ENCODE peak calls at places on chromosomes 1 and 21, in ten cellular contexts. One of them, this sample, is unnamed.

GRCh38 chr1:52558941-52559340 is 6.0 kb upstream of the TUT4 start:
- DNase-seq in spleen: no peak
- DNase-seq in left ventricle myocardium inferior: no peak
- DNase-seq in mesenchymal stem cell: no peak
- DNase-seq in mesendoderm: no peak
- DNase-seq in heart right ventricle: no peak
- DNase-seq in upper lobe of right lung: no peak
- DNase-seq in fibroblast of the aortic adventitia: no peak
- DNase-seq in GM23248: no peak
- DNase-seq in osteoblast: no peak
- DNase-seq in this sample: no peak

GRCh38 chr1:14599787-14600186 is 1.3 kb downstream of the KAZN start:
- DNase-seq in spleen: no peak
- DNase-seq in left ventricle myocardium inferior: no peak
- DNase-seq in mesenchymal stem cell: no peak
- DNase-seq in mesendoderm: no peak
- DNase-seq in heart right ventricle: no peak
- DNase-seq in upper lobe of right lung: no peak
- DNase-seq in fibroblast of the aortic adventitia: no peak
- DNase-seq in GM23248: no peak
- DNase-seq in osteoblast: no peak
- DNase-seq in this sample: no peak

GRCh38 chr1:119101563-119101962 is 38.9 kb downstream of the WARS2 start:
- DNase-seq in spleen: no peak
- DNase-seq in left ventricle myocardium inferior: no peak
- DNase-seq in mesenchymal stem cell: peak
- DNase-seq in mesendoderm: no peak
- DNase-seq in heart right ventricle: no peak
- DNase-seq in upper lobe of right lung: no peak
- DNase-seq in fibroblast of the aortic adventitia: peak
- DNase-seq in GM23248: peak
- DNase-seq in osteoblast: peak
- DNase-seq in this sample: no peak

GRCh38 chr1:197197430-197197997 is 51.0 kb upstream of the ASPM start:
- DNase-seq in spleen: no peak
- DNase-seq in left ventricle myocardium inferior: no peak
- DNase-seq in mesenchymal stem cell: no peak
- DNase-seq in mesendoderm: no peak
- DNase-seq in heart right ventricle: no peak
- DNase-seq in upper lobe of right lung: no peak
- DNase-seq in fibroblast of the aortic adventitia: peak
- DNase-seq in GM23248: no peak
- DNase-seq in osteoblast: no peak
- DNase-seq in this sample: no peak

GRCh38 chr1:246428542-246429308 is 78.4 kb downstream of the SMYD3 start:
- DNase-seq in spleen: no peak
- DNase-seq in left ventricle myocardium inferior: no peak
- DNase-seq in mesenchymal stem cell: peak
- DNase-seq in mesendoderm: peak
- DNase-seq in heart right ventricle: no peak
- DNase-seq in upper lobe of right lung: no peak
- DNase-seq in fibroblast of the aortic adventitia: peak
- DNase-seq in GM23248: peak
- DNase-seq in osteoblast: peak
- DNase-seq in this sample: no peak

GRCh38 chr1:54569339-54569738 is 21.3 kb downstream of the ACOT11 start:
- DNase-seq in spleen: peak
- DNase-seq in left ventricle myocardium inferior: no peak
- DNase-seq in mesenchymal stem cell: peak
- DNase-seq in mesendoderm: no peak
- DNase-seq in heart right ventricle: no peak
- DNase-seq in upper lobe of right lung: no peak
- DNase-seq in fibroblast of the aortic adventitia: no peak
- DNase-seq in GM23248: peak
- DNase-seq in osteoblast: peak
- DNase-seq in this sample: no peak

GRCh38 chr1:84386716-84387479 is 11.4 kb upstream of the DNASE2B start:
- DNase-seq in spleen: no peak
- DNase-seq in left ventricle myocardium inferior: no peak
- DNase-seq in mesenchymal stem cell: no peak
- DNase-seq in mesendoderm: no peak
- DNase-seq in heart right ventricle: no peak
- DNase-seq in upper lobe of right lung: no peak
- DNase-seq in fibroblast of the aortic adventitia: no peak
- DNase-seq in GM23248: peak
- DNase-seq in osteoblast: no peak
- DNase-seq in this sample: no peak

GRCh38 chr1:56831874-56832693 is 12.9 kb upstream of the FYB2 start:
- DNase-seq in spleen: peak
- DNase-seq in left ventricle myocardium inferior: peak
- DNase-seq in mesenchymal stem cell: peak
- DNase-seq in mesendoderm: peak
- DNase-seq in heart right ventricle: peak
- DNase-seq in upper lobe of right lung: peak
- DNase-seq in fibroblast of the aortic adventitia: peak
- DNase-seq in GM23248: peak
- DNase-seq in osteoblast: peak
- DNase-seq in this sample: peak

GRCh38 chr21:30104246-30104645 is 62.4 kb downstream of the CLDN17 start:
- DNase-seq in spleen: no peak
- DNase-seq in left ventricle myocardium inferior: no peak
- DNase-seq in mesenchymal stem cell: no peak
- DNase-seq in mesendoderm: no peak
- DNase-seq in heart right ventricle: no peak
- DNase-seq in upper lobe of right lung: no peak
- DNase-seq in fibroblast of the aortic adventitia: no peak
- DNase-seq in GM23248: no peak
- DNase-seq in osteoblast: no peak
- DNase-seq in this sample: no peak

GRCh38 chr1:35454616-35455015 is 102.6 kb downstream of the KIAA0319L start:
- DNase-seq in spleen: no peak
- DNase-seq in left ventricle myocardium inferior: no peak
- DNase-seq in mesenchymal stem cell: peak
- DNase-seq in mesendoderm: no peak
- DNase-seq in heart right ventricle: no peak
- DNase-seq in upper lobe of right lung: no peak
- DNase-seq in fibroblast of the aortic adventitia: peak
- DNase-seq in GM23248: peak
- DNase-seq in osteoblast: peak
- DNase-seq in this sample: no peak

GRCh38 chr1:153669606-153670005 is 1.2 kb downstream of the ILF2 start:
- DNase-seq in spleen: peak
- DNase-seq in left ventricle myocardium inferior: no peak
- DNase-seq in mesenchymal stem cell: no peak
- DNase-seq in mesendoderm: no peak
- DNase-seq in heart right ventricle: no peak
- DNase-seq in upper lobe of right lung: no peak
- DNase-seq in fibroblast of the aortic adventitia: no peak
- DNase-seq in GM23248: no peak
- DNase-seq in osteoblast: peak
- DNase-seq in this sample: no peak

GRCh38 chr1:58814251-58815068 is 30.6 kb upstream of the JUN start:
- DNase-seq in spleen: peak
- DNase-seq in left ventricle myocardium inferior: peak
- DNase-seq in mesenchymal stem cell: peak
- DNase-seq in mesendoderm: peak
- DNase-seq in heart right ventricle: peak
- DNase-seq in upper lobe of right lung: peak
- DNase-seq in fibroblast of the aortic adventitia: no peak
- DNase-seq in GM23248: no peak
- DNase-seq in osteoblast: no peak
- DNase-seq in this sample: peak

GRCh38 chr1:153678519-153679336 is at the start of gene NPR1:
- DNase-seq in spleen: peak
- DNase-seq in left ventricle myocardium inferior: peak
- DNase-seq in mesenchymal stem cell: peak
- DNase-seq in mesendoderm: peak
- DNase-seq in heart right ventricle: peak
- DNase-seq in upper lobe of right lung: peak
- DNase-seq in fibroblast of the aortic adventitia: peak
- DNase-seq in GM23248: peak
- DNase-seq in osteoblast: peak
- DNase-seq in this sample: peak

GRCh38 chr1:216075339-216075738 is 347.9 kb downstream of the USH2A start:
- DNase-seq in spleen: no peak
- DNase-seq in left ventricle myocardium inferior: no peak
- DNase-seq in mesenchymal stem cell: peak
- DNase-seq in mesendoderm: peak
- DNase-seq in heart right ventricle: no peak
- DNase-seq in upper lobe of right lung: no peak
- DNase-seq in fibroblast of the aortic adventitia: peak
- DNase-seq in GM23248: peak
- DNase-seq in osteoblast: no peak
- DNase-seq in this sample: no peak

GRCh38 chr21:25963186-25963585 is 207.4 kb downstream of the APP start:
- DNase-seq in spleen: no peak
- DNase-seq in left ventricle myocardium inferior: no peak
- DNase-seq in mesenchymal stem cell: peak
- DNase-seq in mesendoderm: no peak
- DNase-seq in heart right ventricle: no peak
- DNase-seq in upper lobe of right lung: no peak
- DNase-seq in fibroblast of the aortic adventitia: peak
- DNase-seq in GM23248: peak
- DNase-seq in osteoblast: peak
- DNase-seq in this sample: no peak

GRCh38 chr1:184300446-184300845 is 86.4 kb upstream of the C1orf21 start:
- DNase-seq in spleen: no peak
- DNase-seq in left ventricle myocardium inferior: no peak
- DNase-seq in mesenchymal stem cell: peak
- DNase-seq in mesendoderm: no peak
- DNase-seq in heart right ventricle: no peak
- DNase-seq in upper lobe of right lung: no peak
- DNase-seq in fibroblast of the aortic adventitia: peak
- DNase-seq in GM23248: peak
- DNase-seq in osteoblast: no peak
- DNase-seq in this sample: no peak

GRCh38 chr1:20343149-20343936 is 52.7 kb downstream of the VWA5B1 start:
- DNase-seq in spleen: peak
- DNase-seq in left ventricle myocardium inferior: peak
- DNase-seq in mesenchymal stem cell: no peak
- DNase-seq in mesendoderm: peak
- DNase-seq in heart right ventricle: peak
- DNase-seq in upper lobe of right lung: no peak
- DNase-seq in fibroblast of the aortic adventitia: no peak
- DNase-seq in GM23248: no peak
- DNase-seq in osteoblast: peak
- DNase-seq in this sample: peak

GRCh38 chr1:209387969-209388329 is 195.6 kb upstream of the CAMK1G start:
- DNase-seq in spleen: no peak
- DNase-seq in left ventricle myocardium inferior: no peak
- DNase-seq in mesenchymal stem cell: no peak
- DNase-seq in mesendoderm: peak
- DNase-seq in heart right ventricle: no peak
- DNase-seq in upper lobe of right lung: no peak
- DNase-seq in fibroblast of the aortic adventitia: peak
- DNase-seq in GM23248: peak
- DNase-seq in osteoblast: no peak
- DNase-seq in this sample: no peak

GRCh38 chr1:40784141-40784770 is 669 bp downstream of the KCNQ4 start:
- DNase-seq in spleen: peak
- DNase-seq in left ventricle myocardium inferior: no peak
- DNase-seq in mesenchymal stem cell: no peak
- DNase-seq in mesendoderm: peak
- DNase-seq in heart right ventricle: no peak
- DNase-seq in upper lobe of right lung: no peak
- DNase-seq in fibroblast of the aortic adventitia: no peak
- DNase-seq in GM23248: peak
- DNase-seq in osteoblast: peak
- DNase-seq in this sample: peak
- H3K4me3 ChIP-seq in spleen: no peak
- H3K4me3 ChIP-seq in left ventricle myocardium inferior: peak
- H3K4me3 ChIP-seq in mesenchymal stem cell: peak
- H3K4me3 ChIP-seq in mesendoderm: no peak
- H3K4me3 ChIP-seq in heart right ventricle: peak
- H3K4me3 ChIP-seq in upper lobe of right lung: peak
- H3K4me3 ChIP-seq in fibroblast of the aortic adventitia: no peak
- H3K4me3 ChIP-seq in GM23248: peak
- H3K4me3 ChIP-seq in osteoblast: no peak
- H3K4me3 ChIP-seq in this sample: peak

DNA sequence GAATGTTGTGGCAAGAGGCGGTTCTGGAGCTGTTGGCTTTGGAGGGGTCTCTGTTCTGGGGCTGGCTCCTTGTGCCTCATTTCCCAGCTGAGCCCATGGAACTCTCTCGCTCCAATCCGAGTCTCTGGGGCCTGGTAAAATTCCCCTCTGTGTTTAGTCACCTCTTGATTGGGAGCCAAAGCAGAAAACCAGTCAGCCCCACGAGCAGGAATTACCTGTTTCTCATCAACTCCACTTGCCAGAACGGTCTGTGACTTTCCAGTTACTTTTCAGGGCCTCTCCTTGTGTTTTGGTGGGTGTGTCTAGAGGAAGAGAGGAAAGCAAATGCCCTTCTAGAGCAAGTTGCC is 10.8 kb upstream of the S100A11 start:
- DNase-seq in spleen: no peak
- DNase-seq in left ventricle myocardium inferior: no peak
- DNase-seq in mesenchymal stem cell: no peak
- DNase-seq in mesendoderm: no peak
- DNase-seq in heart right ventricle: no peak
- DNase-seq in upper lobe of right lung: no peak
- DNase-seq in fibroblast of the aortic adventitia: peak
- DNase-seq in GM23248: peak
- DNase-seq in osteoblast: peak
- DNase-seq in this sample: no peak
- H3K4me3 ChIP-seq in spleen: no peak
- H3K4me3 ChIP-seq in left ventricle myocardium inferior: peak
- H3K4me3 ChIP-seq in mesenchymal stem cell: no peak
- H3K4me3 ChIP-seq in mesendoderm: no peak
- H3K4me3 ChIP-seq in heart right ventricle: peak
- H3K4me3 ChIP-seq in upper lobe of right lung: peak
- H3K4me3 ChIP-seq in fibroblast of the aortic adventitia: peak
- H3K4me3 ChIP-seq in GM23248: peak
- H3K4me3 ChIP-seq in osteoblast: peak
- H3K4me3 ChIP-seq in this sample: no peak

GRCh38 chr1:228490120-228491078 is 3.2 kb downstream of the RNF187 start:
- DNase-seq in spleen: no peak
- DNase-seq in left ventricle myocardium inferior: peak
- DNase-seq in mesenchymal stem cell: peak
- DNase-seq in mesendoderm: peak
- DNase-seq in heart right ventricle: no peak
- DNase-seq in upper lobe of right lung: no peak
- DNase-seq in fibroblast of the aortic adventitia: peak
- DNase-seq in GM23248: peak
- DNase-seq in osteoblast: no peak
- DNase-seq in this sample: no peak
- H3K4me3 ChIP-seq in spleen: no peak
- H3K4me3 ChIP-seq in left ventricle myocardium inferior: no peak
- H3K4me3 ChIP-seq in mesenchymal stem cell: no peak
- H3K4me3 ChIP-seq in mesendoderm: no peak
- H3K4me3 ChIP-seq in heart right ventricle: no peak
- H3K4me3 ChIP-seq in upper lobe of right lung: no peak
- H3K4me3 ChIP-seq in fibroblast of the aortic adventitia: peak
- H3K4me3 ChIP-seq in GM23248: no peak
- H3K4me3 ChIP-seq in osteoblast: no peak
- H3K4me3 ChIP-seq in this sample: no peak

DNA sequence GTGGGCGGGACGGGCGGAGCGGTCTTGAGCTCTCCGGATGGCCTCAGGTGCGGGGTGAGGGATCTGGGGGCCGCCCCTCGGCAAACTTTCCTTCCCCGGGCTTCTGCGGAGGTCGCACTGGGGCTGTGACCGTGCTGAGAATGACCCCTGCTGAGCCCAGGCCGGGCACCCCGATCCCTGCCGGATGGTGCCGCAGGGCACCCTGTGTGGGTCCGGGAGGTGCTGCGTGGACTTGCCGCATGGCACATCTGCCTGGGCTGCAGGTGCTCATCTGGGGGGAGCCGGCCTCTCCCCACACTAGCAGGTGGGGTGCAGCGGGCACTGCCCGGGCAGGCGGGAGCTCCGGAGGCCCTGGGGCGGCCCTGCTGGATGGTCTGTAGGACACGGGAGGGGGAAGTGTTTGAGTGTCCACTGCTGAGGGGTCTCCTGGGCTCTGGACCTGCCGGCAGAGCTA is 31.8 kb upstream of the PEX10 start:
- DNase-seq in spleen: no peak
- DNase-seq in left ventricle myocardium inferior: no peak
- DNase-seq in mesenchymal stem cell: no peak
- DNase-seq in mesendoderm: no peak
- DNase-seq in heart right ventricle: no peak
- DNase-seq in upper lobe of right lung: no peak
- DNase-seq in fibroblast of the aortic adventitia: no peak
- DNase-seq in GM23248: no peak
- DNase-seq in osteoblast: no peak
- DNase-seq in this sample: no peak
- H3K4me3 ChIP-seq in spleen: no peak
- H3K4me3 ChIP-seq in left ventricle myocardium inferior: no peak
- H3K4me3 ChIP-seq in mesenchymal stem cell: peak
- H3K4me3 ChIP-seq in mesendoderm: no peak
- H3K4me3 ChIP-seq in heart right ventricle: no peak
- H3K4me3 ChIP-seq in upper lobe of right lung: no peak
- H3K4me3 ChIP-seq in fibroblast of the aortic adventitia: no peak
- H3K4me3 ChIP-seq in GM23248: no peak
- H3K4me3 ChIP-seq in osteoblast: no peak
- H3K4me3 ChIP-seq in this sample: no peak